ENCODE peak calls at places on chromosomes 12 and 14, in seven cellular contexts. Q, Z, V, C, S, A and N are unnamed samples.

GRCh38 chr14:19823178-19823577 is 19.6 kb downstream of the OR4N2 start:
- DNase-seq in Q (no peak), Z (no peak), V (no peak), C (no peak), S (no peak), A (no peak), N (no peak)

GRCh38 chr12:31849090-31849687 is 110.0 kb upstream of the RESF1 start:
- DNase-seq in Q (peak), Z (no peak), V (no peak), C (no peak), S (no peak), A (no peak), N (no peak)

GRCh38 chr12:132771126-132771838 is 9.7 kb upstream of the ANKLE2 start:
- DNase-seq in Q (no peak), Z (no peak), V (peak), C (no peak), S (peak), A (no peak), N (peak)

GRCh38 chr12:85441740-85442139 is 161.7 kb downstream of the ALX1 start:
- DNase-seq in Q (peak), Z (no peak), V (no peak), C (no peak), S (no peak), A (no peak), N (no peak)

GRCh38 chr14:74459289-74459946 is 33.4 kb upstream of the SYNDIG1L start:
- DNase-seq in Q (peak), Z (no peak), V (no peak), C (peak), S (no peak), A (peak), N (no peak)

GRCh38 chr12:13198921-13199320 is 2.4 kb downstream of the EMP1 start:
- DNase-seq in Q (peak), Z (no peak), V (no peak), C (no peak), S (no peak), A (no peak), N (no peak)

GRCh38 chr14:68939893-68940613 is 39.0 kb downstream of the ACTN1 start:
- DNase-seq in Q (peak), Z (no peak), V (no peak), C (peak), S (no peak), A (no peak), N (no peak)

GRCh38 chr14:89563503-89563902 is 146.5 kb upstream of the FOXN3 start:
- DNase-seq in Q (no peak), Z (no peak), V (no peak), C (no peak), S (no peak), A (no peak), N (no peak)

GRCh38 chr14:74961238-74961911 is 6.0 kb upstream of the PGF start:
- DNase-seq in Q (no peak), Z (no peak), V (no peak), C (no peak), S (no peak), A (no peak), N (no peak)

GRCh38 chr14:54564799-54565235 is 2.1 kb upstream of the SAMD4A start:
- DNase-seq in Q (peak), Z (no peak), V (no peak), C (peak), S (peak), A (no peak), N (no peak)

GRCh38 chr12:693937-694533 is 30.8 kb upstream of the NINJ2 start:
- DNase-seq in Q (no peak), Z (no peak), V (no peak), C (no peak), S (no peak), A (no peak), N (no peak)

GRCh38 chr12:89166525-89166934 is 185.8 kb downstream of the DUSP6 start:
- DNase-seq in Q (peak), Z (no peak), V (peak), C (peak), S (no peak), A (no peak), N (no peak)

GRCh38 chr12:132049876-132050275 is 94.2 kb downstream of the DDX51 start:
- DNase-seq in Q (no peak), Z (no peak), V (no peak), C (no peak), S (no peak), A (no peak), N (no peak)

GRCh38 chr12:11838403-11838802 is 188.9 kb downstream of the ETV6 start:
- DNase-seq in Q (no peak), Z (no peak), V (no peak), C (no peak), S (no peak), A (no peak), N (no peak)

GRCh38 chr12:121124402-121125109 is 8.1 kb upstream of the P2RX7 start:
- DNase-seq in Q (peak), Z (no peak), V (no peak), C (no peak), S (no peak), A (no peak), N (no peak)

GRCh38 chr12:126493366-126494108 is 1428.3 kb downstream of the AACS start:
- DNase-seq in Q (peak), Z (no peak), V (no peak), C (no peak), S (no peak), A (no peak), N (no peak)

GRCh38 chr14:30681752-30682355 is 59.7 kb downstream of the SCFD1 start:
- DNase-seq in Q (peak), Z (no peak), V (no peak), C (no peak), S (no peak), A (no peak), N (no peak)

GRCh38 chr12:49358548-49359141 is 8.6 kb upstream of the SPATS2 start:
- DNase-seq in Q (peak), Z (no peak), V (no peak), C (peak), S (peak), A (peak), N (no peak)

GRCh38 chr12:128685903-128686475 is 137.8 kb downstream of the SLC15A4 start:
- DNase-seq in Q (no peak), Z (no peak), V (no peak), C (no peak), S (no peak), A (no peak), N (no peak)

GRCh38 chr14:77113644-77114043 is 15.6 kb downstream of the CIPC start:
- DNase-seq in Q (no peak), Z (no peak), V (no peak), C (no peak), S (no peak), A (no peak), N (no peak)

GRCh38 chr12:31238764-31239387 is 87.1 kb downstream of the SINHCAF start:
- DNase-seq in Q (peak), Z (no peak), V (peak), C (no peak), S (peak), A (peak), N (peak)

GRCh38 chr12:6570264-6570887 is 2.3 kb upstream of the NOP2 start:
- DNase-seq in Q (peak), Z (no peak), V (no peak), C (no peak), S (peak), A (no peak), N (no peak)

GRCh38 chr12:30877110-30877875 is 49.3 kb upstream of the TSPAN11 start:
- DNase-seq in Q (no peak), Z (no peak), V (peak), C (no peak), S (no peak), A (no peak), N (no peak)

GRCh38 chr12:123264642-123265041 is 7.0 kb downstream of the CDK2AP1 start:
- DNase-seq in Q (no peak), Z (no peak), V (no peak), C (no peak), S (no peak), A (no peak), N (peak)

GRCh38 chr14:104282332-104283196 is 144.2 kb downstream of the KIF26A start:
- DNase-seq in Q (no peak), Z (no peak), V (no peak), C (no peak), S (no peak), A (no peak), N (no peak)

GRCh38 chr12:17661250-17661649 is 428.7 kb downstream of the RERGL start:
- DNase-seq in Q (no peak), Z (no peak), V (no peak), C (no peak), S (no peak), A (no peak), N (no peak)

GRCh38 chr12:119692410-119692809 is 24.5 kb downstream of the PRKAB1 start:
- DNase-seq in Q (no peak), Z (no peak), V (no peak), C (no peak), S (no peak), A (no peak), N (no peak)

GRCh38 chr12:52585951-52586350 is 12.3 kb upstream of the KRT74 start:
- DNase-seq in Q (no peak), Z (no peak), V (no peak), C (no peak), S (peak), A (no peak), N (no peak)

GRCh38 chr12:78878447-78878846 is 13.9 kb downstream of the SYT1 start:
- DNase-seq in Q (no peak), Z (no peak), V (no peak), C (no peak), S (no peak), A (no peak), N (no peak)

GRCh38 chr14:24179961-24180726 is 8.3 kb downstream of the REC8 start:
- DNase-seq in Q (peak), Z (no peak), V (no peak), C (peak), S (no peak), A (no peak), N (no peak)

GRCh38 chr14:95468416-95469133 is 47.9 kb downstream of the SYNE3 start:
- DNase-seq in Q (no peak), Z (no peak), V (no peak), C (no peak), S (no peak), A (no peak), N (no peak)

GRCh38 chr12:4031703-4032291 is 158.6 kb upstream of the PARP11 start:
- DNase-seq in Q (peak), Z (no peak), V (no peak), C (no peak), S (no peak), A (no peak), N (no peak)

GRCh38 chr12:76863005-76863670 is 15.7 kb downstream of the CSRP2 start:
- DNase-seq in Q (peak), Z (no peak), V (no peak), C (peak), S (no peak), A (no peak), N (no peak)

GRCh38 chr14:21039585-21040369 is 2.4 kb upstream of the RNASE7 start:
- DNase-seq in Q (peak), Z (no peak), V (peak), C (no peak), S (peak), A (no peak), N (peak)

GRCh38 chr14:93544212-93544611 is 113.5 kb downstream of the UNC79 start:
- DNase-seq in Q (no peak), Z (no peak), V (no peak), C (no peak), S (no peak), A (no peak), N (no peak)

GRCh38 chr12:46717159-46717558 is 108.6 kb downstream of the SLC38A4 start:
- DNase-seq in Q (no peak), Z (no peak), V (no peak), C (no peak), S (no peak), A (no peak), N (no peak)

GRCh38 chr12:89379839-89380467 is 27.7 kb upstream of the DUSP6 start:
- DNase-seq in Q (no peak), Z (no peak), V (peak), C (no peak), S (no peak), A (no peak), N (no peak)

GRCh38 chr14:21155963-21156362 is at the start of gene OR5AU1:
- DNase-seq in Q (no peak), Z (no peak), V (no peak), C (no peak), S (no peak), A (no peak), N (no peak)

GRCh38 chr14:67515386-67516079 is 17.6 kb upstream of the PLEKHH1 start:
- DNase-seq in Q (peak), Z (no peak), V (no peak), C (no peak), S (no peak), A (peak), N (peak)